ENCODE peak calls at places on chromosomes 5 and 9, in four cellular contexts. J is heart right ventricle, M is astrocyte, V is ovary. A is an unnamed sample.

GRCh38 chr5:123916331-123917121 is 404.5 kb downstream of the CSNK1G3 start:
- DNase-seq in J (no peak), M (peak; percentile 95), V (no peak), A (no peak)

GRCh38 chr5:18334949-18335348 is 700.7 kb downstream of the TAF11L14 start:
- DNase-seq in J (no peak), M (no peak), V (no peak), A (no peak)

GRCh38 chr5:135310328-135310989 is 88.6 kb downstream of the MACROH2A1 start:
- DNase-seq in J (no peak), M (peak; percentile 72), V (no peak), A (no peak)

GRCh38 chr9:68822596-68823165 is 117.6 kb downstream of the PIP5K1B start:
- DNase-seq in J (peak; percentile 65), M (no peak), V (no peak), A (peak; percentile 41)

GRCh38 chr9:94860678-94861588 is 134.4 kb downstream of the AOPEP start:
- DNase-seq in J (no peak), M (peak; percentile 100), V (no peak), A (peak; percentile 64)

GRCh38 chr5:132064738-132065331 is 4.4 kb downstream of the IL3 start:
- DNase-seq in J (peak; percentile 71), M (peak; percentile 26), V (peak; percentile 57), A (peak; percentile 89)

GRCh38 chr9:19102181-19102630 is 498 bp downstream of the HAUS6 start:
- DNase-seq in J (no peak), M (no peak), V (peak; percentile 65), A (no peak)

GRCh38 chr5:39148983-39149534 is 70.3 kb downstream of the FYB1 start:
- DNase-seq in J (no peak), M (no peak), V (no peak), A (no peak)

GRCh38 chr5:981466-981865 is 27.1 kb upstream of the NKD2 start:
- DNase-seq in J (no peak), M (no peak), V (no peak), A (no peak)

GRCh38 chr5:43042626-43043399 is 2.7 kb upstream of the ANXA2R start:
- DNase-seq in J (peak; percentile 70), M (peak; percentile 75), V (peak; percentile 75), A (peak; percentile 66)

GRCh38 chr5:72508241-72509170 is 1.3 kb upstream of the ZNF366 start:
- DNase-seq in J (no peak), M (no peak), V (no peak), A (no peak)

GRCh38 chr5:140875085-140876065 is at the start of gene PCDHA12:
- DNase-seq in J (no peak), M (no peak), V (no peak), A (no peak)

GRCh38 chr5:140117523-140117922 is 3.6 kb downstream of the PURA start:
- DNase-seq in J (no peak), M (no peak), V (no peak), A (no peak)

GRCh38 chr9:26551971-26552370 is 340.6 kb downstream of the CAAP1 start:
- DNase-seq in J (no peak), M (no peak), V (no peak), A (no peak)

GRCh38 chr9:131609116-131609830 is 64.0 kb downstream of the PRRT1B start:
- DNase-seq in J (peak; percentile 69), M (peak; percentile 78), V (peak; percentile 56), A (no peak)

GRCh38 chr5:17302138-17302537 is 84.7 kb downstream of the BASP1 start:
- DNase-seq in J (no peak), M (no peak), V (no peak), A (no peak)

GRCh38 chr9:116861321-116861720 is 174.2 kb downstream of the TRIM32 start:
- DNase-seq in J (no peak), M (no peak), V (no peak), A (no peak)

GRCh38 chr9:33189331-33189731 is 22.2 kb upstream of the B4GALT1 start:
- DNase-seq in J (no peak), M (no peak), V (no peak), A (no peak)

GRCh38 chr9:135212961-135213360 is 125.5 kb downstream of the OLFM1 start:
- DNase-seq in J (no peak), M (no peak), V (no peak), A (no peak)

GRCh38 chr9:70257512-70257911 is 1.3 kb upstream of the SMC5 start:
- DNase-seq in J (no peak), M (no peak), V (no peak), A (no peak)
- H3K4me1 ChIP-seq in J (peaks cover 18% of the 10 kb centered on the region), M (peaks cover 34% of the 10 kb centered on the region), V (peaks cover 22% of the 10 kb centered on the region), A (peaks cover 28% of the 10 kb centered on the region)

GRCh38 chr9:108142142-108142503 is 652.6 kb upstream of the KLF4 start:
- DNase-seq in J (no peak), M (no peak), V (no peak), A (no peak)

GRCh38 chr9:108139900-108140299 is 650.3 kb upstream of the KLF4 start:
- DNase-seq in J (no peak), M (no peak), V (no peak), A (no peak)

GRCh38 chr9:108142504-108143201 is 653.1 kb upstream of the KLF4 start:
- DNase-seq in J (peak; percentile 72), M (peak; percentile 71), V (peak; percentile 91), A (peak; percentile 88)
- TF ChIP-seq CTCF in J (no peak), M (peak; percentile 10), V (no peak), A (no peak)

GRCh38 chr5:110224050-110224449 is 502.4 kb downstream of the TMEM232 start:
- DNase-seq in J (no peak), M (no peak), V (no peak), A (no peak)
- H3K4me3 ChIP-seq in J (no peak overlapping the region), M (no peak overlapping the region), V (no peak overlapping the region), A (no peak overlapping the region)

DNA sequence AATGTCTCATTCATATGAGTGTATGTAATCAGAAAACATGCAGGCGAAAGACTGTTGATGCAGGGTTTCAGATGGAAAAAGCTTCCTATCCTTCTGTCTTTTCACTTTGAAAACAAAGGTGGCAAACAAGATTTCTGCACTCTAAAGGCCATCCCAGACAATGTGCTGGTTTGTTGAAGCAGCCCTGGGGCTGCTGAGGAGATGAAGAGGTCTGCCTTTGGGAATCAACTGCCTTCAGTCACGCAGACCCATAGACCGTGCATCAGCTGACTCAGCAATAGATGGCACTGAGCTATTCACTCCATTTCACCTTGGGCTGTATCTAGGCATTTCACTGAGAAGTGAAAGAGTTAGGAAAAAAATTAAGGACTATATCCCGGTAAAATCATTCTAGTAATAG is 60.5 kb upstream of the C5orf46 start:
- DNase-seq in J (no peak), M (no peak), V (no peak), A (no peak)
- H3K4me1 ChIP-seq in J (peaks cover 3% of the 10 kb centered on the region), M (no peaks in the 10 kb centered on the region), V (no peaks in the 10 kb centered on the region), A (no peaks in the 10 kb centered on the region)

DNA sequence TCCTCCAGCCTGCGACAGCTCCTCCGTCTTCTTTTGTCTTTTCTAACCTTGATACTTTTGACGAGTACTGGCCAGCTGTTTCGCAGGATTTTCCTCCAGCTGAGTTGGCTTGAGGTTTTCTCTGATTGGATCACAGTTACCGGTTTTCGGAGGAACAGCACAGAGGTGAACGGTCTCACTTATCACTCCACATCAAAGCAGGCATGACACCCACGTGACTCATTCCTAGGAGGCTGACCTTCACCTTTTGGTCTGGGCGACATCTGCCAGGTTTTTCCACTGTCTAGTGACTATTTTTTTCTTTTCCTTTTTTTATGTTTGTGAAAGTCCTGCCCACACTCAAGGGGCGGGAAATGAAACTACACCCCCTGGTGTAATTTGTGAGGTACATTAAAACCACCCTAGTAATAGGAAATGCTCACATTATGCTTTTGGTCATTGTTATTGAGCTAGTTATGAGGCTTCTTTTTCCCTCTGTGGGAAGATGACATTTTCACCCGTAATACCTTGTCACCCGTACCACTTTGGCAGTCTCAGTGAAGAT is 319.2 kb downstream of the GADD45G start:
- DNase-seq in J (no peak), M (peak; percentile 33), V (peak; percentile 54), A (no peak)
- TF ChIP-seq CTCF in J (no peak), M (peak; percentile 25), V (no peak), A (no peak)

DNA sequence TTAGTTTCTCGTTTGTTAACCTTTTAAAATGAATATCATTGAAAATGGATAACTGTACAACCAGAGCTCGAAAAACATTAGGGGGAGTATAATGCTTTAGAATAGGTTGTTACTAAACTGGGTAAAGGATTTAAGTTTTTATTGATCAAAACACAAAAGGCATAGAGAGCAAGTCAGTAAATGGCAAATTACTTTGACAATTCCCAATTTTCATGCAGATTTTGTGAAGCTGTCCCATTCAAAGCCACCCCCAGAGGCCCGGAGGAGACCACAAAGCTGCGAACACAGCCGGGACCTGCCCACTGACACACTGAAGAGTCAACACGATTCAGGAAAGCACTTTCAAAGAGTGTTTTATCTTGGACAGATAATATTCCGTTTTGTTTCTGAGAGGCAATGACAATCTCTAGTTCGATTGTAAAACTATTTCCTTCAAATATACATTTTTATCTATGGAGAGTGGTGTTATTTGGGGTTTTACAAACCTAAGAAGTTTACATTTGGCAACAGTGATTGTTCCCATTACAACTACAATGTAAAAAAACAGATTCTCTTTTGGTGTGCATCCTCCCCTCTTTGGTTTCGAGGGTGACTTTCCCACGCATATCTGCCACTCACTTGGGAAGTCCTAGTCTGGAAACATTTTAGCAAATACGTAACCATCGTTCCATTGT is 182.6 kb upstream of the TBCA start:
- DNase-seq in J (no peak), M (no peak), V (no peak), A (no peak)
- H3K4me3 ChIP-seq in J (no peak overlapping the region), M (no peak overlapping the region), V (no peak overlapping the region), A (no peak overlapping the region)

GRCh38 chr9:127568618-127568970 is 43.5 kb upstream of the STXBP1 start:
- DNase-seq in J (no peak), M (no peak), V (no peak), A (peak; percentile 76)

GRCh38 chr9:127567898-127568617 is 44.0 kb upstream of the STXBP1 start:
- DNase-seq in J (no peak), M (no peak), V (no peak), A (no peak)

GRCh38 chr9:127567119-127567897 is 44.8 kb upstream of the STXBP1 start:
- DNase-seq in J (peak; percentile 69), M (no peak), V (peak; percentile 58), A (peak; percentile 84)

GRCh38 chr9:127565231-127565630 is 46.8 kb upstream of the STXBP1 start:
- DNase-seq in J (no peak), M (no peak), V (no peak), A (peak; percentile 39)

DNA sequence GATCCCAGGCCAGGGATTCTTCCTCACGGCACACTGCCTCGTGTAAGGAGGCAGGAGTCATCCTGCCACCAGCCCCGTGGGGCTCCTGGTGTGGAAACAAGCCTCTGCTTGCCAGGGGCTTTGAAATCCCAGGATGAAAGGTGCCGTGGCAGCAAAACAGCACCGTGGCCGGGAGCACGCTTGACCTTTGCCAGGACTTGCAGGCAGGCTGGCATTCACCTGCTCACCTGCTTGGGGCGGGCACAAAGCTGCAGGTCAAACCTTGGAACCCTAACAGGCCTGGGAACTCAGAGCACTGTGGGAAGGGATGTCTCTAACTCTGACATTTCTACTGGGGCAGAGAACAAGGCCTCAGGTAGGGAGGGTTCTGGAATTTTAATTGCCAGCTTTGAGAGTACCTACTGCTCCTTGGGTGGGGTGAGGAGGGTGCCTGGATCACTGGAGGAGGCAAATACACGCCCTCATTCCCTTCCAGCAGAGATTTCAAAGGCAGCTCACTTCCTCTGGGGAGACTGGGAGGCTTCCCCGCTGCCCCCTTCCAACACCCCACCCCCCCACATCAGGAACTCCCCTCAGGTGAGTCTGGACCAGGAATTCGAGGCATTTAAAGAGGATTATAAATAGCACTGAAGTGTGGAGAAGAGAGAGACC is 45.6 kb upstream of the STXBP1 start:
- DNase-seq in J (no peak), M (no peak), V (no peak), A (peak; percentile 73)
- H3K4me1 ChIP-seq in J (peaks cover 49% of the 10 kb centered on the region), M (peaks cover 54% of the 10 kb centered on the region), V (peaks cover 19% of the 10 kb centered on the region), A (peaks cover 47% of the 10 kb centered on the region)